ENCODE peak calls at places on chromosome 15, in nine cellular contexts. One of them, this sample, is unnamed.
A peak's percentile ranks its signal among the peaks of the same experiment; 100 is the strongest.

GRCh38 chr15:57654136-57654845 is 52.2 kb upstream of the POLR2M start:
- DNase-seq in putamen: no peak
- DNase-seq in natural killer cell: no peak
- DNase-seq in stimulated activated CD8-positive, alpha-beta memory T cell treated with anti-CD3 and anti-CD28 coated beads, Interleukin-4, amount 100 ng/mL, for 24 hours: no peak
- DNase-seq in progenitor cell of endocrine pancreas: no peak
- DNase-seq in heart left ventricle: no peak
- DNase-seq in AG20443: peak; percentile 74
- DNase-seq in aorta: no peak
- DNase-seq in neural crest cell: no peak
- DNase-seq in this sample: no peak

GRCh38 chr15:32763295-32763694 is 45.5 kb downstream of the GREM1 start:
- DNase-seq in putamen: no peak
- DNase-seq in natural killer cell: no peak
- DNase-seq in stimulated activated CD8-positive, alpha-beta memory T cell treated with anti-CD3 and anti-CD28 coated beads, Interleukin-4, amount 100 ng/mL, for 24 hours: no peak
- DNase-seq in progenitor cell of endocrine pancreas: no peak
- DNase-seq in heart left ventricle: no peak
- DNase-seq in AG20443: no peak
- DNase-seq in aorta: no peak
- DNase-seq in neural crest cell: no peak
- DNase-seq in this sample: no peak

GRCh38 chr15:71547066-71547465 is 263.3 kb upstream of the NR2E3 start:
- DNase-seq in putamen: no peak
- DNase-seq in natural killer cell: no peak
- DNase-seq in stimulated activated CD8-positive, alpha-beta memory T cell treated with anti-CD3 and anti-CD28 coated beads, Interleukin-4, amount 100 ng/mL, for 24 hours: no peak
- DNase-seq in progenitor cell of endocrine pancreas: no peak
- DNase-seq in heart left ventricle: peak; percentile 65
- DNase-seq in AG20443: peak; percentile 42
- DNase-seq in aorta: no peak
- DNase-seq in neural crest cell: no peak
- DNase-seq in this sample: no peak

GRCh38 chr15:83977992-83978391 is 257.6 kb upstream of the GOLGA6L4 start:
- DNase-seq in putamen: no peak
- DNase-seq in natural killer cell: no peak
- DNase-seq in stimulated activated CD8-positive, alpha-beta memory T cell treated with anti-CD3 and anti-CD28 coated beads, Interleukin-4, amount 100 ng/mL, for 24 hours: no peak
- DNase-seq in progenitor cell of endocrine pancreas: no peak
- DNase-seq in heart left ventricle: no peak
- DNase-seq in AG20443: no peak
- DNase-seq in aorta: peak; percentile 62
- DNase-seq in neural crest cell: no peak
- DNase-seq in this sample: no peak

GRCh38 chr15:42846647-42847046 is 73.9 kb downstream of the TTBK2 start:
- DNase-seq in putamen: no peak
- DNase-seq in natural killer cell: no peak
- DNase-seq in stimulated activated CD8-positive, alpha-beta memory T cell treated with anti-CD3 and anti-CD28 coated beads, Interleukin-4, amount 100 ng/mL, for 24 hours: no peak
- DNase-seq in progenitor cell of endocrine pancreas: no peak
- DNase-seq in heart left ventricle: no peak
- DNase-seq in AG20443: no peak
- DNase-seq in aorta: no peak
- DNase-seq in neural crest cell: no peak
- DNase-seq in this sample: no peak

GRCh38 chr15:37967788-37968187 is 33.3 kb downstream of the TMCO5A start:
- DNase-seq in putamen: no peak
- DNase-seq in natural killer cell: no peak
- DNase-seq in stimulated activated CD8-positive, alpha-beta memory T cell treated with anti-CD3 and anti-CD28 coated beads, Interleukin-4, amount 100 ng/mL, for 24 hours: no peak
- DNase-seq in progenitor cell of endocrine pancreas: no peak
- DNase-seq in heart left ventricle: no peak
- DNase-seq in AG20443: no peak
- DNase-seq in aorta: no peak
- DNase-seq in neural crest cell: no peak
- DNase-seq in this sample: no peak

GRCh38 chr15:29852201-29852600 is 29.9 kb upstream of the TJP1 start:
- DNase-seq in putamen: no peak
- DNase-seq in natural killer cell: no peak
- DNase-seq in stimulated activated CD8-positive, alpha-beta memory T cell treated with anti-CD3 and anti-CD28 coated beads, Interleukin-4, amount 100 ng/mL, for 24 hours: no peak
- DNase-seq in progenitor cell of endocrine pancreas: no peak
- DNase-seq in heart left ventricle: no peak
- DNase-seq in AG20443: no peak
- DNase-seq in aorta: no peak
- DNase-seq in neural crest cell: no peak
- DNase-seq in this sample: no peak

GRCh38 chr15:85899927-85900326 is 105.2 kb upstream of the KLHL25 start:
- DNase-seq in putamen: peak; percentile 19
- DNase-seq in natural killer cell: no peak
- DNase-seq in stimulated activated CD8-positive, alpha-beta memory T cell treated with anti-CD3 and anti-CD28 coated beads, Interleukin-4, amount 100 ng/mL, for 24 hours: no peak
- DNase-seq in progenitor cell of endocrine pancreas: no peak
- DNase-seq in heart left ventricle: no peak
- DNase-seq in AG20443: no peak
- DNase-seq in aorta: no peak
- DNase-seq in neural crest cell: no peak
- DNase-seq in this sample: no peak

GRCh38 chr15:74179101-74179841 is 5.8 kb downstream of the ISLR start:
- DNase-seq in putamen: no peak
- DNase-seq in natural killer cell: no peak
- DNase-seq in stimulated activated CD8-positive, alpha-beta memory T cell treated with anti-CD3 and anti-CD28 coated beads, Interleukin-4, amount 100 ng/mL, for 24 hours: no peak
- DNase-seq in progenitor cell of endocrine pancreas: no peak
- DNase-seq in heart left ventricle: peak; percentile 88
- DNase-seq in AG20443: peak; percentile 96
- DNase-seq in aorta: peak; percentile 95
- DNase-seq in neural crest cell: no peak
- DNase-seq in this sample: no peak

GRCh38 chr15:41347236-41347635 is 14.6 kb downstream of the NUSAP1 start:
- DNase-seq in putamen: no peak
- DNase-seq in natural killer cell: no peak
- DNase-seq in stimulated activated CD8-positive, alpha-beta memory T cell treated with anti-CD3 and anti-CD28 coated beads, Interleukin-4, amount 100 ng/mL, for 24 hours: no peak
- DNase-seq in progenitor cell of endocrine pancreas: no peak
- DNase-seq in heart left ventricle: no peak
- DNase-seq in AG20443: no peak
- DNase-seq in aorta: no peak
- DNase-seq in neural crest cell: no peak
- DNase-seq in this sample: no peak

GRCh38 chr15:71730277-71731144 is 79.8 kb upstream of the NR2E3 start:
- DNase-seq in putamen: peak; percentile 22
- DNase-seq in natural killer cell: no peak
- DNase-seq in stimulated activated CD8-positive, alpha-beta memory T cell treated with anti-CD3 and anti-CD28 coated beads, Interleukin-4, amount 100 ng/mL, for 24 hours: no peak
- DNase-seq in progenitor cell of endocrine pancreas: no peak
- DNase-seq in heart left ventricle: no peak
- DNase-seq in AG20443: peak; percentile 81
- DNase-seq in aorta: no peak
- DNase-seq in neural crest cell: peak; percentile 29
- DNase-seq in this sample: no peak

GRCh38 chr15:47792231-47792630 is 74.9 kb downstream of the SEMA6D start:
- DNase-seq in putamen: peak; percentile 72
- DNase-seq in natural killer cell: no peak
- DNase-seq in stimulated activated CD8-positive, alpha-beta memory T cell treated with anti-CD3 and anti-CD28 coated beads, Interleukin-4, amount 100 ng/mL, for 24 hours: no peak
- DNase-seq in progenitor cell of endocrine pancreas: no peak
- DNase-seq in heart left ventricle: no peak
- DNase-seq in AG20443: no peak
- DNase-seq in aorta: no peak
- DNase-seq in neural crest cell: no peak
- DNase-seq in this sample: no peak

GRCh38 chr15:74200394-74200793 is 2.2 kb downstream of the STRA6 start:
- DNase-seq in putamen: no peak
- DNase-seq in natural killer cell: no peak
- DNase-seq in stimulated activated CD8-positive, alpha-beta memory T cell treated with anti-CD3 and anti-CD28 coated beads, Interleukin-4, amount 100 ng/mL, for 24 hours: no peak
- DNase-seq in progenitor cell of endocrine pancreas: no peak
- DNase-seq in heart left ventricle: no peak
- DNase-seq in AG20443: peak; percentile 76
- DNase-seq in aorta: peak; percentile 80
- DNase-seq in neural crest cell: no peak
- DNase-seq in this sample: no peak

GRCh38 chr15:40421246-40422157 is 15.9 kb downstream of the IVD start:
- DNase-seq in putamen: peak; percentile 47
- DNase-seq in natural killer cell: peak; percentile 73
- DNase-seq in stimulated activated CD8-positive, alpha-beta memory T cell treated with anti-CD3 and anti-CD28 coated beads, Interleukin-4, amount 100 ng/mL, for 24 hours: peak; percentile 78
- DNase-seq in progenitor cell of endocrine pancreas: peak; percentile 67
- DNase-seq in heart left ventricle: peak; percentile 91
- DNase-seq in AG20443: peak; percentile 93
- DNase-seq in aorta: peak; percentile 87
- DNase-seq in neural crest cell: peak; percentile 79
- DNase-seq in this sample: peak; percentile 82

GRCh38 chr15:89066280-89066679 is 22.0 kb upstream of the ABHD2 start:
- DNase-seq in putamen: no peak
- DNase-seq in natural killer cell: no peak
- DNase-seq in stimulated activated CD8-positive, alpha-beta memory T cell treated with anti-CD3 and anti-CD28 coated beads, Interleukin-4, amount 100 ng/mL, for 24 hours: no peak
- DNase-seq in progenitor cell of endocrine pancreas: no peak
- DNase-seq in heart left ventricle: no peak
- DNase-seq in AG20443: no peak
- DNase-seq in aorta: no peak
- DNase-seq in neural crest cell: no peak
- DNase-seq in this sample: no peak

GRCh38 chr15:64622410-64623260 is 152.8 kb downstream of the RBPMS2 start:
- DNase-seq in putamen: no peak
- DNase-seq in natural killer cell: peak; percentile 62
- DNase-seq in stimulated activated CD8-positive, alpha-beta memory T cell treated with anti-CD3 and anti-CD28 coated beads, Interleukin-4, amount 100 ng/mL, for 24 hours: peak; percentile 4
- DNase-seq in progenitor cell of endocrine pancreas: no peak
- DNase-seq in heart left ventricle: no peak
- DNase-seq in AG20443: no peak
- DNase-seq in aorta: no peak
- DNase-seq in neural crest cell: no peak
- DNase-seq in this sample: no peak

GRCh38 chr15:29312387-29312786 is 42.8 kb upstream of the NSMCE3 start:
- DNase-seq in putamen: no peak
- DNase-seq in natural killer cell: no peak
- DNase-seq in stimulated activated CD8-positive, alpha-beta memory T cell treated with anti-CD3 and anti-CD28 coated beads, Interleukin-4, amount 100 ng/mL, for 24 hours: no peak
- DNase-seq in progenitor cell of endocrine pancreas: no peak
- DNase-seq in heart left ventricle: no peak
- DNase-seq in AG20443: no peak
- DNase-seq in aorta: no peak
- DNase-seq in neural crest cell: no peak
- DNase-seq in this sample: no peak

GRCh38 chr15:77747175-77748077 is 114.7 kb upstream of the LINGO1 start:
- DNase-seq in putamen: no peak
- DNase-seq in natural killer cell: no peak
- DNase-seq in stimulated activated CD8-positive, alpha-beta memory T cell treated with anti-CD3 and anti-CD28 coated beads, Interleukin-4, amount 100 ng/mL, for 24 hours: no peak
- DNase-seq in progenitor cell of endocrine pancreas: no peak
- DNase-seq in heart left ventricle: no peak
- DNase-seq in AG20443: no peak
- DNase-seq in aorta: no peak
- DNase-seq in neural crest cell: no peak
- DNase-seq in this sample: no peak

GRCh38 chr15:83846847-83847246 is 192.9 kb downstream of the ADAMTSL3 start:
- DNase-seq in putamen: no peak
- DNase-seq in natural killer cell: no peak
- DNase-seq in stimulated activated CD8-positive, alpha-beta memory T cell treated with anti-CD3 and anti-CD28 coated beads, Interleukin-4, amount 100 ng/mL, for 24 hours: no peak
- DNase-seq in progenitor cell of endocrine pancreas: no peak
- DNase-seq in heart left ventricle: no peak
- DNase-seq in AG20443: peak; percentile 37
- DNase-seq in aorta: no peak
- DNase-seq in neural crest cell: no peak
- DNase-seq in this sample: no peak

GRCh38 chr15:75167588-75168076 is 34.0 kb upstream of the C15orf39 start:
- DNase-seq in putamen: no peak
- DNase-seq in natural killer cell: no peak
- DNase-seq in stimulated activated CD8-positive, alpha-beta memory T cell treated with anti-CD3 and anti-CD28 coated beads, Interleukin-4, amount 100 ng/mL, for 24 hours: no peak
- DNase-seq in progenitor cell of endocrine pancreas: no peak
- DNase-seq in heart left ventricle: no peak
- DNase-seq in AG20443: no peak
- DNase-seq in aorta: no peak
- DNase-seq in neural crest cell: no peak
- DNase-seq in this sample: no peak

GRCh38 chr15:98650871-98651481 is 2.6 kb downstream of the IGF1R start:
- DNase-seq in putamen: no peak
- DNase-seq in natural killer cell: no peak
- DNase-seq in stimulated activated CD8-positive, alpha-beta memory T cell treated with anti-CD3 and anti-CD28 coated beads, Interleukin-4, amount 100 ng/mL, for 24 hours: no peak
- DNase-seq in progenitor cell of endocrine pancreas: no peak
- DNase-seq in heart left ventricle: no peak
- DNase-seq in AG20443: peak; percentile 36
- DNase-seq in aorta: no peak
- DNase-seq in neural crest cell: no peak
- DNase-seq in this sample: peak; percentile 45

GRCh38 chr15:81303241-81304225 is 20.4 kb downstream of the STARD5 start:
- DNase-seq in putamen: no peak
- DNase-seq in natural killer cell: no peak
- DNase-seq in stimulated activated CD8-positive, alpha-beta memory T cell treated with anti-CD3 and anti-CD28 coated beads, Interleukin-4, amount 100 ng/mL, for 24 hours: no peak
- DNase-seq in progenitor cell of endocrine pancreas: no peak
- DNase-seq in heart left ventricle: no peak
- DNase-seq in AG20443: no peak
- DNase-seq in aorta: no peak
- DNase-seq in neural crest cell: no peak
- DNase-seq in this sample: no peak

GRCh38 chr15:52378746-52379394 is 83.3 kb upstream of the MYO5C start:
- DNase-seq in putamen: no peak
- DNase-seq in natural killer cell: no peak
- DNase-seq in stimulated activated CD8-positive, alpha-beta memory T cell treated with anti-CD3 and anti-CD28 coated beads, Interleukin-4, amount 100 ng/mL, for 24 hours: no peak
- DNase-seq in progenitor cell of endocrine pancreas: no peak
- DNase-seq in heart left ventricle: no peak
- DNase-seq in AG20443: no peak
- DNase-seq in aorta: no peak
- DNase-seq in neural crest cell: no peak
- DNase-seq in this sample: no peak

GRCh38 chr15:39873978-39874377 is 46.1 kb downstream of the GPR176 start:
- DNase-seq in putamen: no peak
- DNase-seq in natural killer cell: no peak
- DNase-seq in stimulated activated CD8-positive, alpha-beta memory T cell treated with anti-CD3 and anti-CD28 coated beads, Interleukin-4, amount 100 ng/mL, for 24 hours: no peak
- DNase-seq in progenitor cell of endocrine pancreas: no peak
- DNase-seq in heart left ventricle: no peak
- DNase-seq in AG20443: no peak
- DNase-seq in aorta: no peak
- DNase-seq in neural crest cell: no peak
- DNase-seq in this sample: no peak

GRCh38 chr15:84766461-84767005 is 18.1 kb downstream of the ZNF592 start:
- DNase-seq in putamen: no peak
- DNase-seq in natural killer cell: no peak
- DNase-seq in stimulated activated CD8-positive, alpha-beta memory T cell treated with anti-CD3 and anti-CD28 coated beads, Interleukin-4, amount 100 ng/mL, for 24 hours: no peak
- DNase-seq in progenitor cell of endocrine pancreas: no peak
- DNase-seq in heart left ventricle: no peak
- DNase-seq in AG20443: no peak
- DNase-seq in aorta: no peak
- DNase-seq in neural crest cell: no peak
- DNase-seq in this sample: no peak

GRCh38 chr15:63473999-63474809 is 30.2 kb upstream of the USP3 start:
- DNase-seq in putamen: no peak
- DNase-seq in natural killer cell: no peak
- DNase-seq in stimulated activated CD8-positive, alpha-beta memory T cell treated with anti-CD3 and anti-CD28 coated beads, Interleukin-4, amount 100 ng/mL, for 24 hours: no peak
- DNase-seq in progenitor cell of endocrine pancreas: no peak
- DNase-seq in heart left ventricle: no peak
- DNase-seq in AG20443: peak; percentile 34
- DNase-seq in aorta: no peak
- DNase-seq in neural crest cell: no peak
- DNase-seq in this sample: no peak

GRCh38 chr15:70411464-70411863 is 313.7 kb upstream of the TLE3 start:
- DNase-seq in putamen: no peak
- DNase-seq in natural killer cell: no peak
- DNase-seq in stimulated activated CD8-positive, alpha-beta memory T cell treated with anti-CD3 and anti-CD28 coated beads, Interleukin-4, amount 100 ng/mL, for 24 hours: no peak
- DNase-seq in progenitor cell of endocrine pancreas: no peak
- DNase-seq in heart left ventricle: no peak
- DNase-seq in AG20443: no peak
- DNase-seq in aorta: no peak
- DNase-seq in neural crest cell: no peak
- DNase-seq in this sample: no peak

GRCh38 chr15:95937128-95937528 is 393.4 kb upstream of the NR2F2 start:
- DNase-seq in putamen: no peak
- DNase-seq in natural killer cell: no peak
- DNase-seq in stimulated activated CD8-positive, alpha-beta memory T cell treated with anti-CD3 and anti-CD28 coated beads, Interleukin-4, amount 100 ng/mL, for 24 hours: no peak
- DNase-seq in progenitor cell of endocrine pancreas: no peak
- DNase-seq in heart left ventricle: no peak
- DNase-seq in AG20443: peak; percentile 24
- DNase-seq in aorta: no peak
- DNase-seq in neural crest cell: no peak
- DNase-seq in this sample: no peak

GRCh38 chr15:63110428-63111026 is 11.1 kb upstream of the LACTB start:
- DNase-seq in putamen: no peak
- DNase-seq in natural killer cell: no peak
- DNase-seq in stimulated activated CD8-positive, alpha-beta memory T cell treated with anti-CD3 and anti-CD28 coated beads, Interleukin-4, amount 100 ng/mL, for 24 hours: no peak
- DNase-seq in progenitor cell of endocrine pancreas: no peak
- DNase-seq in heart left ventricle: no peak
- DNase-seq in AG20443: no peak
- DNase-seq in aorta: no peak
- DNase-seq in neural crest cell: no peak
- DNase-seq in this sample: no peak

GRCh38 chr15:29969587-29970401 is 113.0 kb upstream of the GOLGA8J start:
- DNase-seq in putamen: peak; percentile 77
- DNase-seq in natural killer cell: no peak
- DNase-seq in stimulated activated CD8-positive, alpha-beta memory T cell treated with anti-CD3 and anti-CD28 coated beads, Interleukin-4, amount 100 ng/mL, for 24 hours: no peak
- DNase-seq in progenitor cell of endocrine pancreas: no peak
- DNase-seq in heart left ventricle: no peak
- DNase-seq in AG20443: no peak
- DNase-seq in aorta: no peak
- DNase-seq in neural crest cell: no peak
- DNase-seq in this sample: no peak

GRCh38 chr15:99631256-99631655 is 65.5 kb downstream of the MEF2A start:
- DNase-seq in putamen: peak; percentile 31
- DNase-seq in natural killer cell: no peak
- DNase-seq in stimulated activated CD8-positive, alpha-beta memory T cell treated with anti-CD3 and anti-CD28 coated beads, Interleukin-4, amount 100 ng/mL, for 24 hours: no peak
- DNase-seq in progenitor cell of endocrine pancreas: no peak
- DNase-seq in heart left ventricle: no peak
- DNase-seq in AG20443: no peak
- DNase-seq in aorta: no peak
- DNase-seq in neural crest cell: no peak
- DNase-seq in this sample: no peak